ENCODE peak calls at places on chromosomes 13 and 19, in five cellular contexts. I is upper lobe of right lung, Y is choroid plexus epithelial cell, A is NB4, H is heart left ventricle. F is an unnamed sample.

GRCh38 chr13:79861731-79862130 is 380.8 kb downstream of the NDFIP2 start:
- DNase-seq in I (no peak), Y (no peak), H (no peak), A (no peak), F (no peak)

GRCh38 chr19:39969681-39970423 is 1.1 kb upstream of the PSMC4 start:
- DNase-seq in H (no peak), A (no peak), I (no peak), Y (no peak), F (no peak)

GRCh38 chr19:50832666-50833065 is 708 bp downstream of the KLK15 start:
- DNase-seq in H (no peak), I (no peak), Y (no peak), A (no peak), F (peak; percentile 68)

GRCh38 chr13:95553614-95554385 is 1.3 kb downstream of the CLDN10 start:
- DNase-seq in Y (no peak), I (no peak), H (no peak), A (no peak), F (no peak)

GRCh38 chr13:21372530-21372929 is 86.6 kb downstream of the ZDHHC20 start:
- DNase-seq in Y (no peak), I (no peak), A (no peak), H (no peak), F (no peak)

GRCh38 chr13:32840840-32841713 is 175.1 kb upstream of the KL start:
- DNase-seq in H (peak; percentile 59), I (no peak), Y (peak; percentile 22), A (no peak), F (no peak)

GRCh38 chr19:20926796-20927195 is 3.7 kb downstream of the ZNF85 start:
- DNase-seq in H (no peak), I (no peak), Y (peak; percentile 7), A (no peak), F (no peak)

GRCh38 chr13:100627142-100627541 is 38.6 kb upstream of the GGACT start:
- DNase-seq in H (no peak), A (no peak), Y (no peak), I (no peak), F (no peak)

GRCh38 chr13:49530452-49530851 is 34.7 kb downstream of the PHF11 start:
- DNase-seq in I (no peak), A (no peak), Y (no peak), H (peak; percentile 24), F (no peak)

GRCh38 chr13:51501592-51502205 is 48.9 kb upstream of the INTS6 start:
- DNase-seq in A (no peak), Y (peak; percentile 36), H (no peak), I (no peak), F (no peak)

GRCh38 chr13:49444517-49445395 is 682 bp downstream of the SETDB2 start:
- DNase-seq in H (no peak), I (no peak), Y (peak; percentile 67), A (peak; percentile 92), F (no peak)

GRCh38 chr19:36040495-36040894 is 7.8 kb upstream of the CLIP3 start:
- DNase-seq in Y (no peak), H (no peak), A (no peak), I (no peak), F (no peak)

GRCh38 chr19:31253816-31254551 is 95.3 kb downstream of the TSHZ3 start:
- DNase-seq in I (no peak), Y (peak; percentile 48), A (no peak), H (no peak), F (no peak)

GRCh38 chr13:28626266-28626665 is 32.7 kb upstream of the POMP start:
- DNase-seq in H (no peak), Y (no peak), I (no peak), A (no peak), F (no peak)

GRCh38 chr13:23965346-23965745 is 68.0 kb upstream of the C1QTNF9B start:
- DNase-seq in I (no peak), Y (peak; percentile 23), A (no peak), H (no peak), F (no peak)

GRCh38 chr19:28258794-28259193 is 954.2 kb downstream of the UQCRFS1 start:
- DNase-seq in A (no peak), H (no peak), I (no peak), Y (no peak), F (no peak)

GRCh38 chr13:39676315-39676876 is 20.9 kb downstream of the COG6 start:
- DNase-seq in I (no peak), A (peak; percentile 66), Y (peak; percentile 78), H (no peak), F (no peak)

GRCh38 chr19:10088949-10089554 is 2.9 kb downstream of the SHFL start:
- DNase-seq in Y (peak; percentile 15), I (no peak), A (peak; percentile 50), H (no peak), F (no peak)
- TF ChIP-seq CTCF in Y (no peak), I (no peak), A (no peak), H (no peak), F (no peak)

DNA sequence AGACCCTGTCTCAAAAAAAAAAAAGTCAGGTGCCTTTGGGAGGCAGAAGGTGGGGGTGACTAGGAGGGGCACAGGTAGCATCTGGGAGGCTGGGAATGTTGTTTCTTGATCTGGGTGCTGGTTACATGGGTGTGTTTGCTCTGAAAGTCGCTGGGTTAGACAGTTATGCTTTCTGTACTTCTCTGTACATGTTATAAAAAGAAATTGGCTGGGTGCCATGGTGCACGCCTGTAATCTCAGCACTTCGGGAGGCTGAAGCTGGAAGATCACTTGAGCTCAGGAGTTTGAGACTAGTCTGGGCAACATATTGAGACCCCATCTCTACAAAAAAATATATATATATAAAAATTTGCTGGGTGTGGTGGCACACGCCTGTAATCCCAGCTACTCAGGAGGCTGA is 15.1 kb downstream of the NOSIP start:
- DNase-seq in H (peak; percentile 74), Y (peak; percentile 70), I (no peak), A (no peak), F (no peak)
- TF ChIP-seq CTCF in H (no peak), Y (no peak), I (no peak), A (no peak), F (no peak)

GRCh38 chr19:1410789-1411188 is 3.4 kb downstream of the DAZAP1 start:
- DNase-seq in A (no peak), I (no peak), Y (no peak), H (peak; percentile 18), F (no peak)
- TF ChIP-seq CTCF in A (no peak), I (no peak), Y (no peak), H (no peak), F (no peak)

GRCh38 chr13:44818428-44818827 is 170.8 kb downstream of the NUFIP1 start:
- DNase-seq in H (no peak), I (no peak), Y (peak; percentile 65), A (peak; percentile 42), F (no peak)
- TF ChIP-seq CTCF in H (no peak), I (peak; percentile 28), Y (peak; percentile 48), A (no peak), F (peak; percentile 65)

GRCh38 chr19:56403764-56404704 is at the start of gene ZNF583:
- DNase-seq in A (peak; percentile 86), H (peak; percentile 98), Y (peak; percentile 98), I (peak; percentile 98), F (peak; percentile 97)
- TF ChIP-seq CTCF in A (no peak), H (no peak), Y (no peak), I (no peak), F (no peak)

GRCh38 chr13:103772576-103772975 is 706.4 kb upstream of the SLC10A2 start:
- DNase-seq in I (no peak), Y (no peak), H (no peak), A (peak; percentile 35), F (no peak)
- TF ChIP-seq CTCF in I (no peak), Y (peak; percentile 34), H (no peak), A (peak; percentile 40), F (peak; percentile 54)

GRCh38 chr19:18804139-18804601 is 13.1 kb upstream of the COMP start:
- DNase-seq in A (no peak), H (no peak), I (no peak), Y (no peak), F (no peak)

GRCh38 chr19:18804643-18805042 is 13.5 kb upstream of the COMP start:
- DNase-seq in A (no peak), H (no peak), Y (no peak), I (no peak), F (no peak)

GRCh38 chr19:18802354-18802753 is 11.2 kb upstream of the COMP start:
- DNase-seq in H (no peak), Y (no peak), A (peak; percentile 34), I (no peak), F (no peak)

GRCh38 chr19:18800636-18801035 is 9.5 kb upstream of the COMP start:
- DNase-seq in H (no peak), Y (no peak), I (no peak), A (no peak), F (no peak)

DNA sequence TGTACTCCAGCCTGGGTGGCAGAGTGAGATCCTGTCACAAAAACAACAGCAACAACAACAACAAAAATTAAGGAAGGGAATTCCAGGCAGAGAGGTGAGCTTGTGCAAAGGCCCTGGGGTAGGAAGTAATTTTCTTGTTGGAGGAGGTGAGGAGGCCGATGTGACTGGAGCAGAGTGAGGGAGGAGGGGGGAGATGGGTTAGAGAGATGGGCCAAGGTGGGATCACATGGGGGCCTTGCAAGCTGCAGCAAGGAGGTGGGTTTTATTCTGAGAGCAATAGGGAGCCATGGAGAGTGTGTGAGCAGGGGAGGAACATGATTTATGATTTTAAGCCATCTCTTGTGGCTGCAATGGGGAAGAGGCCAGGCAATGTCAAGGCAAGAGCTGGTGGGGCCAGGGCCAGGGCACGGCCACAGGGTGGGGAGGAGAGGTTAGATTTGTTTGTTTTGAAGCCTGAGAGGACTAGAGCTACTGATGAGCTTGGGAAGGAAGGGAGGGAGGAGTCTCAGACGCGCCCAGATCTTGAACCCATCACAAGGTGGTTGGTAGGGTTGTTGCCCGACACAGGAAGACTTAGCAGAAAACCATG is 12.5 kb upstream of the COMP start:
- DNase-seq in A (no peak), H (no peak), I (no peak), Y (no peak), F (no peak)
- TF ChIP-seq CTCF in A (no peak), H (no peak), I (no peak), Y (no peak), F (no peak)